ENCODE peak calls at places on chromosomes 16 and 17, in ten cellular contexts. F is OCI-LY7, A is PC-3, R is GM23248, B is PC-9, M is hepatocyte, X is MM.1S, V is HCT116, H is GM23338, O is Karpas-422. Z is an unnamed sample. For H3K9me2, the result is how much of the 10 kb centered on the place peaks cover.

GRCh38 chr16:25771812-25772568 is 80.2 kb downstream of the HS3ST4 start:
- DNase-seq in H (no peak), B (no peak), O (no peak), F (no peak), V (no peak), R (no peak), M (no peak), A (no peak), X (no peak), Z (no peak)

GRCh38 chr17:9467518-9467917 is 108.1 kb downstream of the STX8 start:
- DNase-seq in X (no peak), B (no peak), R (peak), H (peak), O (no peak), V (no peak), M (no peak), A (no peak), F (no peak), Z (no peak)

GRCh38 chr17:78231991-78232759 is 744 bp downstream of the TMEM235 start:
- DNase-seq in V (no peak), M (peak), X (no peak), O (no peak), A (no peak), R (peak), F (no peak), H (peak), B (no peak), Z (peak)

GRCh38 chr16:67653131-67654068 is 6.7 kb downstream of the ACD start:
- DNase-seq in B (no peak), V (no peak), X (no peak), H (no peak), A (no peak), M (peak), F (no peak), O (no peak), R (peak), Z (peak)

GRCh38 chr16:83887564-83887963 is 11.4 kb upstream of the MLYCD start:
- DNase-seq in H (no peak), A (no peak), F (no peak), B (no peak), X (no peak), V (no peak), M (no peak), R (peak), O (no peak), Z (no peak)

GRCh38 chr17:27296427-27296979 is 2.6 kb downstream of the WSB1 start:
- DNase-seq in V (no peak), H (no peak), R (peak), M (peak), A (peak), X (no peak), O (no peak), F (no peak), B (no peak), Z (no peak)

GRCh38 chr16:48350716-48351115 is 34.5 kb downstream of the SIAH1 start:
- DNase-seq in F (no peak), M (peak), H (no peak), R (peak), V (no peak), A (peak), O (no peak), X (no peak), B (no peak), Z (no peak)

GRCh38 chr17:18020971-18021370 is 18.0 kb downstream of the ATPAF2 start:
- DNase-seq in X (no peak), H (no peak), F (no peak), O (no peak), V (no peak), R (no peak), B (no peak), A (no peak), M (no peak), Z (no peak)

GRCh38 chr16:54286330-54287017 is at the start of gene IRX3:
- DNase-seq in A (peak), V (peak), X (no peak), B (peak), F (no peak), M (peak), O (no peak), H (peak), R (peak), Z (peak)

GRCh38 chr17:5526821-5527598 is 40.6 kb downstream of the MIS12 start:
- DNase-seq in O (no peak), B (peak), F (no peak), V (peak), M (peak), H (no peak), X (peak), A (peak), R (peak), Z (peak)

GRCh38 chr17:57357830-57358426 is 101.6 kb downstream of the MSI2 start:
- DNase-seq in A (peak), O (peak), B (peak), F (peak), M (no peak), R (no peak), H (no peak), X (peak), V (no peak), Z (no peak)

GRCh38 chr17:41322264-41322902 is 6.9 kb upstream of the KRTAP17-1 start:
- DNase-seq in B (peak), F (peak), R (peak), X (peak), A (peak), M (peak), H (peak), O (peak), V (peak), Z (peak)

GRCh38 chr17:8503807-8504206 is 68.1 kb downstream of the NDEL1 start:
- DNase-seq in M (no peak), R (no peak), V (no peak), B (no peak), A (no peak), X (no peak), H (no peak), F (no peak), O (no peak), Z (no peak)

GRCh38 chr16:53542283-53542682 is 39.3 kb upstream of the AKTIP start:
- DNase-seq in X (no peak), M (no peak), A (no peak), R (no peak), H (peak), F (no peak), V (no peak), B (no peak), O (no peak), Z (no peak)

GRCh38 chr17:17801800-17802481 is 34.8 kb downstream of the SREBF1 start:
- DNase-seq in F (no peak), V (no peak), R (no peak), H (no peak), A (no peak), B (no peak), X (no peak), M (no peak), O (peak), Z (no peak)

DNA sequence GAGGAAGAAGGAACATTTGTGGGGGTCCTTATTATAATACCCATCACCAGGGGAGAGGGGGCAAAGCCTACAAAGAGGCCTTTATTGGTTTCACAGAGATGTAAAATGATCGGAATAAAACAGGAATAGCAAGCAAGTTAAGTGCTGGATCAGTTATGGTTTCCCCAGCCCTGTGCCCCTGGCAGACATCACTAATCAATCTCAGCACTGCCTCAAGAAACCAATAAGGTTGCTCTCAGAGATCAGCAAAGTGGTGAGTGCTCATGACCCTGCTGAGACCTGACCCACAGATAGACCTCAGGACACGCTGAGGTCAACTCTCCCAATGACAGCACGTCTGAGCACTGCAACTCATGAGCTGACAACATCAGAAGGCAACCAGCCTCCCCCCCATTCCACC is 66.3 kb downstream of the ZNF423 start:
- DNase-seq in R (no peak), X (no peak), O (no peak), B (no peak), A (no peak), H (no peak), F (no peak), M (no peak), V (no peak), Z (no peak)
- H3K9me2 ChIP-seq in R (under half), X (under half), O (under half), B (under half), A (under half), H (under half), F (under half), M (under half), V (under half), Z (under half)

GRCh38 chr17:77197115-77197514 is 56.3 kb downstream of the SEC14L1 start:
- DNase-seq in A (no peak), V (no peak), R (no peak), B (no peak), X (no peak), H (no peak), O (no peak), M (no peak), F (no peak), Z (no peak)
- H3K9me2 ChIP-seq in A (under half), V (under half), R (under half), B (under half), X (under half), H (under half), O (under half), M (under half), F (under half), Z (under half)

DNA sequence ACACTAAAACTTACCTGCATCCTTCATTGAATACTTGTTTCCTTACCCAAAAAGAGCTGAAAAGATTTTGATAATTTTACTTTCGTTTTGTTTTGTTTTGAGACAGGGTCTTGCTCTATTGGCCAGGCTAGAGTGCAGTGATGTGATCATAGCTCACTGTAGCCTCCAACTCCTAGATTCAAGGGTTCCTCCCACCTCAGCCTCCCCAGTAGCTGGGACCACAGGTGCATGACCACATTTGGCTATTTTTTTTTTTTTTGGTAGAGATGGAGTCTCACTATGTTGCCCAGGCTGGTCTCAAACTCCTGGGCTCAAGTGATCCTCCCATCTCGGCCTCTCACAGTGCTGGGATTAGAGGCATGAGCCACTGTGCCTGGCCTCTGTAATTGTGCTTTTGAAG is 10.0 kb upstream of the TCAP start:
- DNase-seq in B (no peak), X (no peak), A (no peak), F (no peak), R (no peak), M (no peak), H (no peak), V (no peak), O (no peak), Z (no peak)
- H3K9me2 ChIP-seq in B (under half), X (under half), A (under half), F (under half), R (under half), M (under half), H (under half), V (under half), O (under half), Z (under half)

GRCh38 chr17:76822184-76822778 is 45.9 kb upstream of the MGAT5B start:
- DNase-seq in A (no peak), B (no peak), V (no peak), F (no peak), O (peak), H (no peak), X (no peak), M (no peak), R (no peak), Z (no peak)
- H3K9me2 ChIP-seq in A (under half), B (under half), V (under half), F (under half), O (under half), H (under half), X (under half), M (under half), R (under half), Z (under half)

GRCh38 chr16:85090166-85090565 is 22.1 kb downstream of the CIBAR2 start:
- DNase-seq in M (no peak), B (no peak), V (no peak), O (no peak), A (no peak), H (no peak), R (no peak), F (no peak), X (no peak), Z (peak)
- H3K9me2 ChIP-seq in M (under half), B (under half), V (under half), O (under half), A (under half), H (under half), R (under half), F (under half), X (under half), Z (under half)

GRCh38 chr17:81067331-81067730 is 32.4 kb downstream of the BAIAP2 start:
- DNase-seq in F (no peak), B (no peak), A (no peak), H (no peak), M (no peak), O (no peak), V (no peak), X (no peak), R (no peak), Z (peak)
- H3K9me2 ChIP-seq in F (under half), B (under half), A (under half), H (under half), M (under half), O (under half), V (under half), X (under half), R (under half), Z (under half)

DNA sequence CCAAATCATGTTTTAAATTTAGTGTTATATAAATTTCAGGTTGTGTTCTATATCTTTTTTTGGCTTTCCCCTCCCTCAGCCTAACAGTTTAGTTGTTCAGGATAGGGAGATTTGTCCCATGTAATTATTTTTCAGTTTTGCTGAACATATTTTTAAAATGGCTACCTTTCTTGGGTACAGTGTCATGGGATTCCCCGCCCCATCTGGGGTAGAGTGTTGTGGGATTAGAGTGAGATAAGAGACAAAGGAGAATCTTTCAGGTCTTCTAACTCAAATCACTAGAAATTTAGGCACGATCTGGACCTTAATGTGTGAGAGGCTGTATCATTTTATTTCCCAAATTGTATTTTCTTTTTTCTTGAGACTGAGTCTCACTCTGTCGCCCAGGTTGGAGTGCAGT is 24.8 kb downstream of the NFAT5 start:
- DNase-seq in R (no peak), V (no peak), B (no peak), A (no peak), O (no peak), H (no peak), M (no peak), X (no peak), F (no peak), Z (no peak)
- H3K9me2 ChIP-seq in R (under half), V (under half), B (under half), A (under half), O (under half), H (under half), M (under half), X (under half), F (under half), Z (under half)

GRCh38 chr16:82011199-82011641 is at the start of gene SDR42E1:
- DNase-seq in O (peak), B (peak), A (no peak), H (peak), F (peak), R (no peak), M (no peak), X (peak), V (peak), Z (no peak)

GRCh38 chr16:82020051-82020450 is 8.8 kb upstream of the SDR42E1 start:
- DNase-seq in X (no peak), F (no peak), O (no peak), A (no peak), M (no peak), V (no peak), R (no peak), H (no peak), B (no peak), Z (no peak)

GRCh38 chr16:82016268-82016667 is 5.0 kb upstream of the SDR42E1 start:
- DNase-seq in V (peak), H (peak), X (peak), M (peak), R (peak), O (peak), F (no peak), A (peak), B (no peak), Z (peak)

DNA sequence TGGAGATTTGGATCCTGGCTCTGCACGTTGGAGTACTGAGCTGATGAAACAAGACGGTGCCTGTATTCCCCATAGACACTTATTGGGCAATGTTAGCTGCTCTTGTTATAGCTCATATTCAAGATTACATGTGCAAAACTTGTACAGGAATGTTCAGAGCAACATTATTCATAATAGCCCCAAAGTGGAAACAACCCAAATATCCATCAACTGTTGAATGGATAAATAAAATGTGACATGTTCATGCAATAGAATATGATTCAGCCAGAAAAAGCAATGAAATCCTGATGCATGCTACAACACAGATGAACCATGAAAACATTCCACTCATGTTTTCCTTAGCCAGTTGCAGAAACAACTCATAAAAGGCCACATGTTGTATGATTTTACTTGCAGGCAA is 5.7 kb upstream of the SDR42E1 start:
- DNase-seq in X (no peak), O (no peak), F (no peak), M (no peak), R (peak), A (no peak), V (no peak), H (no peak), B (no peak), Z (no peak)
- H3K9me2 ChIP-seq in X (under half), O (under half), F (under half), M (under half), R (under half), A (under half), V (under half), H (under half), B (under half), Z (under half)

GRCh38 chr16:29819506-29819905 is 756 bp upstream of the MVP start:
- DNase-seq in M (no peak), B (no peak), F (no peak), X (no peak), O (no peak), V (no peak), R (no peak), A (no peak), H (no peak), Z (no peak)

GRCh38 chr16:29821663-29822115 is 1.4 kb downstream of the MVP start:
- DNase-seq in H (no peak), A (peak), V (peak), X (no peak), O (no peak), R (peak), M (peak), B (peak), F (no peak), Z (no peak)

GRCh38 chr16:29818082-29818481 is 2.1 kb downstream of the PAGR1 start:
- DNase-seq in B (no peak), A (no peak), X (no peak), O (no peak), H (no peak), V (no peak), F (no peak), M (no peak), R (no peak), Z (no peak)

GRCh38 chr16:29820271-29820701 is at the start of gene MVP:
- DNase-seq in X (peak), A (peak), O (peak), M (peak), H (no peak), B (peak), F (peak), V (no peak), R (peak), Z (peak)

GRCh38 chr16:29820730-29821662 is 734 bp downstream of the MVP start:
- DNase-seq in A (peak), F (no peak), B (peak), H (no peak), R (peak), O (no peak), V (no peak), M (no peak), X (peak), Z (no peak)
- H3K9me2 ChIP-seq in A (under half), F (under half), B (under half), H (under half), R (under half), O (under half), V (under half), M (under half), X (under half), Z (under half)